ENCODE peak calls at places on chromosomes 13 and 19, in ten cellular contexts. One of them, this sample, is unnamed.

GRCh38 chr19:54464044-54464623 is 556 bp upstream of the LENG9 start:
- DNase-seq in stimulated activated CD8-positive, alpha-beta memory T cell treated with anti-CD3 and anti-CD28 coated beads, Interleukin-2, amount 100 ng/mL, for 1 hour: peak; percentile 64
- DNase-seq in HEK293T: peak; percentile 76
- DNase-seq in suprapubic skin: peak; percentile 98
- DNase-seq in right cardiac atrium: peak; percentile 88
- DNase-seq in GM23338: peak; percentile 100
- DNase-seq in bronchial epithelial cell: peak; percentile 98
- DNase-seq in NCI-H1694 treated with DMSO at 0.1 percent for 48 hours: peak; percentile 78
- DNase-seq in GM12891: no peak
- DNase-seq in NCI-H748 treated with DMSO at 0.1 percent for 48 hours: peak; percentile 98
- DNase-seq in this sample: peak; percentile 50

GRCh38 chr13:100518394-100519062 is 70.1 kb downstream of the GGACT start:
- DNase-seq in right cardiac atrium: no peak
- DNase-seq in stimulated activated CD8-positive, alpha-beta memory T cell treated with anti-CD3 and anti-CD28 coated beads, Interleukin-2, amount 100 ng/mL, for 1 hour: no peak
- DNase-seq in GM23338: no peak
- DNase-seq in bronchial epithelial cell: no peak
- DNase-seq in NCI-H748 treated with DMSO at 0.1 percent for 48 hours: no peak
- DNase-seq in HEK293T: no peak
- DNase-seq in GM12891: no peak
- DNase-seq in NCI-H1694 treated with DMSO at 0.1 percent for 48 hours: no peak
- DNase-seq in suprapubic skin: no peak
- DNase-seq in this sample: no peak

GRCh38 chr13:29547135-29547534 is 48.4 kb downstream of the SLC7A1 start:
- DNase-seq in GM23338: no peak
- DNase-seq in NCI-H1694 treated with DMSO at 0.1 percent for 48 hours: no peak
- DNase-seq in HEK293T: no peak
- DNase-seq in NCI-H748 treated with DMSO at 0.1 percent for 48 hours: no peak
- DNase-seq in suprapubic skin: no peak
- DNase-seq in GM12891: no peak
- DNase-seq in stimulated activated CD8-positive, alpha-beta memory T cell treated with anti-CD3 and anti-CD28 coated beads, Interleukin-2, amount 100 ng/mL, for 1 hour: no peak
- DNase-seq in right cardiac atrium: peak; percentile 32
- DNase-seq in bronchial epithelial cell: no peak
- DNase-seq in this sample: no peak

GRCh38 chr19:17529239-17530158 is 18.1 kb downstream of the PGLS start:
- DNase-seq in NCI-H748 treated with DMSO at 0.1 percent for 48 hours: no peak
- DNase-seq in right cardiac atrium: no peak
- DNase-seq in suprapubic skin: no peak
- DNase-seq in NCI-H1694 treated with DMSO at 0.1 percent for 48 hours: no peak
- DNase-seq in GM23338: no peak
- DNase-seq in stimulated activated CD8-positive, alpha-beta memory T cell treated with anti-CD3 and anti-CD28 coated beads, Interleukin-2, amount 100 ng/mL, for 1 hour: no peak
- DNase-seq in bronchial epithelial cell: no peak
- DNase-seq in GM12891: no peak
- DNase-seq in HEK293T: no peak
- DNase-seq in this sample: no peak

GRCh38 chr19:46611791-46612190 is 10.7 kb downstream of the CALM3 start:
- DNase-seq in HEK293T: no peak
- DNase-seq in GM12891: peak; percentile 12
- DNase-seq in stimulated activated CD8-positive, alpha-beta memory T cell treated with anti-CD3 and anti-CD28 coated beads, Interleukin-2, amount 100 ng/mL, for 1 hour: no peak
- DNase-seq in right cardiac atrium: peak; percentile 13
- DNase-seq in NCI-H748 treated with DMSO at 0.1 percent for 48 hours: no peak
- DNase-seq in GM23338: no peak
- DNase-seq in NCI-H1694 treated with DMSO at 0.1 percent for 48 hours: no peak
- DNase-seq in bronchial epithelial cell: no peak
- DNase-seq in suprapubic skin: no peak
- DNase-seq in this sample: no peak

GRCh38 chr13:72648513-72649065 is 78.8 kb downstream of the MZT1 start:
- DNase-seq in right cardiac atrium: no peak
- DNase-seq in GM12891: no peak
- DNase-seq in stimulated activated CD8-positive, alpha-beta memory T cell treated with anti-CD3 and anti-CD28 coated beads, Interleukin-2, amount 100 ng/mL, for 1 hour: no peak
- DNase-seq in NCI-H1694 treated with DMSO at 0.1 percent for 48 hours: no peak
- DNase-seq in NCI-H748 treated with DMSO at 0.1 percent for 48 hours: peak; percentile 10
- DNase-seq in GM23338: peak; percentile 68
- DNase-seq in suprapubic skin: no peak
- DNase-seq in bronchial epithelial cell: no peak
- DNase-seq in HEK293T: peak; percentile 63
- DNase-seq in this sample: no peak

GRCh38 chr13:111383591-111384440 is 63.4 kb downstream of the TEX29 start:
- DNase-seq in HEK293T: no peak
- DNase-seq in right cardiac atrium: no peak
- DNase-seq in bronchial epithelial cell: no peak
- DNase-seq in NCI-H748 treated with DMSO at 0.1 percent for 48 hours: no peak
- DNase-seq in suprapubic skin: peak; percentile 62
- DNase-seq in stimulated activated CD8-positive, alpha-beta memory T cell treated with anti-CD3 and anti-CD28 coated beads, Interleukin-2, amount 100 ng/mL, for 1 hour: no peak
- DNase-seq in GM12891: no peak
- DNase-seq in NCI-H1694 treated with DMSO at 0.1 percent for 48 hours: no peak
- DNase-seq in GM23338: no peak
- DNase-seq in this sample: no peak

GRCh38 chr19:54137913-54138776 is 583 bp downstream of the CNOT3 start:
- DNase-seq in suprapubic skin: no peak
- DNase-seq in right cardiac atrium: no peak
- DNase-seq in NCI-H1694 treated with DMSO at 0.1 percent for 48 hours: no peak
- DNase-seq in stimulated activated CD8-positive, alpha-beta memory T cell treated with anti-CD3 and anti-CD28 coated beads, Interleukin-2, amount 100 ng/mL, for 1 hour: no peak
- DNase-seq in HEK293T: no peak
- DNase-seq in GM23338: peak; percentile 47
- DNase-seq in bronchial epithelial cell: no peak
- DNase-seq in GM12891: peak; percentile 59
- DNase-seq in NCI-H748 treated with DMSO at 0.1 percent for 48 hours: no peak
- DNase-seq in this sample: no peak

GRCh38 chr13:30224732-30225131 is 82.6 kb downstream of the KATNAL1 start:
- DNase-seq in GM12891: no peak
- DNase-seq in right cardiac atrium: no peak
- DNase-seq in NCI-H1694 treated with DMSO at 0.1 percent for 48 hours: no peak
- DNase-seq in suprapubic skin: no peak
- DNase-seq in HEK293T: no peak
- DNase-seq in GM23338: no peak
- DNase-seq in bronchial epithelial cell: peak; percentile 81
- DNase-seq in NCI-H748 treated with DMSO at 0.1 percent for 48 hours: no peak
- DNase-seq in stimulated activated CD8-positive, alpha-beta memory T cell treated with anti-CD3 and anti-CD28 coated beads, Interleukin-2, amount 100 ng/mL, for 1 hour: no peak
- DNase-seq in this sample: no peak

GRCh38 chr19:8377598-8377997 is 12.6 kb upstream of the RAB11B start:
- DNase-seq in GM12891: no peak
- DNase-seq in HEK293T: no peak
- DNase-seq in right cardiac atrium: no peak
- DNase-seq in NCI-H1694 treated with DMSO at 0.1 percent for 48 hours: no peak
- DNase-seq in NCI-H748 treated with DMSO at 0.1 percent for 48 hours: no peak
- DNase-seq in suprapubic skin: no peak
- DNase-seq in bronchial epithelial cell: no peak
- DNase-seq in GM23338: no peak
- DNase-seq in stimulated activated CD8-positive, alpha-beta memory T cell treated with anti-CD3 and anti-CD28 coated beads, Interleukin-2, amount 100 ng/mL, for 1 hour: no peak
- DNase-seq in this sample: no peak

GRCh38 chr13:44198826-44199225 is 174.8 kb upstream of the SERP2 start:
- DNase-seq in NCI-H748 treated with DMSO at 0.1 percent for 48 hours: no peak
- DNase-seq in bronchial epithelial cell: peak; percentile 56
- DNase-seq in suprapubic skin: no peak
- DNase-seq in right cardiac atrium: no peak
- DNase-seq in GM23338: no peak
- DNase-seq in GM12891: no peak
- DNase-seq in NCI-H1694 treated with DMSO at 0.1 percent for 48 hours: no peak
- DNase-seq in HEK293T: no peak
- DNase-seq in stimulated activated CD8-positive, alpha-beta memory T cell treated with anti-CD3 and anti-CD28 coated beads, Interleukin-2, amount 100 ng/mL, for 1 hour: no peak
- DNase-seq in this sample: no peak

GRCh38 chr13:39362652-39363390 is 240.2 kb downstream of the LHFPL6 start:
- DNase-seq in GM12891: no peak
- DNase-seq in NCI-H748 treated with DMSO at 0.1 percent for 48 hours: no peak
- DNase-seq in bronchial epithelial cell: peak; percentile 51
- DNase-seq in stimulated activated CD8-positive, alpha-beta memory T cell treated with anti-CD3 and anti-CD28 coated beads, Interleukin-2, amount 100 ng/mL, for 1 hour: no peak
- DNase-seq in NCI-H1694 treated with DMSO at 0.1 percent for 48 hours: no peak
- DNase-seq in suprapubic skin: no peak
- DNase-seq in HEK293T: no peak
- DNase-seq in GM23338: no peak
- DNase-seq in right cardiac atrium: no peak
- DNase-seq in this sample: no peak

GRCh38 chr19:43229315-43229714 is 23.9 kb upstream of the PSG4 start:
- DNase-seq in NCI-H748 treated with DMSO at 0.1 percent for 48 hours: no peak
- DNase-seq in suprapubic skin: no peak
- DNase-seq in GM23338: peak; percentile 52
- DNase-seq in NCI-H1694 treated with DMSO at 0.1 percent for 48 hours: no peak
- DNase-seq in right cardiac atrium: no peak
- DNase-seq in GM12891: no peak
- DNase-seq in HEK293T: peak; percentile 22
- DNase-seq in stimulated activated CD8-positive, alpha-beta memory T cell treated with anti-CD3 and anti-CD28 coated beads, Interleukin-2, amount 100 ng/mL, for 1 hour: no peak
- DNase-seq in bronchial epithelial cell: peak; percentile 20
- DNase-seq in this sample: no peak

GRCh38 chr13:61824168-61824567 is 408.5 kb upstream of the PCDH20 start:
- DNase-seq in NCI-H748 treated with DMSO at 0.1 percent for 48 hours: no peak
- DNase-seq in HEK293T: no peak
- DNase-seq in bronchial epithelial cell: no peak
- DNase-seq in suprapubic skin: no peak
- DNase-seq in NCI-H1694 treated with DMSO at 0.1 percent for 48 hours: no peak
- DNase-seq in right cardiac atrium: no peak
- DNase-seq in GM12891: no peak
- DNase-seq in GM23338: no peak
- DNase-seq in stimulated activated CD8-positive, alpha-beta memory T cell treated with anti-CD3 and anti-CD28 coated beads, Interleukin-2, amount 100 ng/mL, for 1 hour: no peak
- DNase-seq in this sample: no peak

GRCh38 chr19:41521860-41522555 is 54.0 kb upstream of the CEACAM21 start:
- DNase-seq in NCI-H748 treated with DMSO at 0.1 percent for 48 hours: no peak
- DNase-seq in stimulated activated CD8-positive, alpha-beta memory T cell treated with anti-CD3 and anti-CD28 coated beads, Interleukin-2, amount 100 ng/mL, for 1 hour: peak; percentile 31
- DNase-seq in suprapubic skin: no peak
- DNase-seq in GM12891: no peak
- DNase-seq in NCI-H1694 treated with DMSO at 0.1 percent for 48 hours: no peak
- DNase-seq in bronchial epithelial cell: no peak
- DNase-seq in HEK293T: peak; percentile 21
- DNase-seq in right cardiac atrium: no peak
- DNase-seq in GM23338: peak; percentile 51
- DNase-seq in this sample: no peak

GRCh38 chr19:55703790-55704215 is 28.8 kb downstream of the EPN1 start:
- DNase-seq in NCI-H1694 treated with DMSO at 0.1 percent for 48 hours: peak; percentile 8
- DNase-seq in bronchial epithelial cell: no peak
- DNase-seq in GM23338: peak; percentile 86
- DNase-seq in stimulated activated CD8-positive, alpha-beta memory T cell treated with anti-CD3 and anti-CD28 coated beads, Interleukin-2, amount 100 ng/mL, for 1 hour: peak; percentile 22
- DNase-seq in NCI-H748 treated with DMSO at 0.1 percent for 48 hours: no peak
- DNase-seq in right cardiac atrium: peak; percentile 42
- DNase-seq in HEK293T: peak; percentile 39
- DNase-seq in GM12891: no peak
- DNase-seq in suprapubic skin: no peak
- DNase-seq in this sample: no peak

GRCh38 chr19:50854636-50855410 is at the start of gene KLK3:
- DNase-seq in stimulated activated CD8-positive, alpha-beta memory T cell treated with anti-CD3 and anti-CD28 coated beads, Interleukin-2, amount 100 ng/mL, for 1 hour: no peak
- DNase-seq in NCI-H1694 treated with DMSO at 0.1 percent for 48 hours: no peak
- DNase-seq in right cardiac atrium: no peak
- DNase-seq in HEK293T: no peak
- DNase-seq in suprapubic skin: no peak
- DNase-seq in GM23338: no peak
- DNase-seq in bronchial epithelial cell: no peak
- DNase-seq in NCI-H748 treated with DMSO at 0.1 percent for 48 hours: no peak
- DNase-seq in GM12891: no peak
- DNase-seq in this sample: no peak

GRCh38 chr19:12453495-12453894 is 12.7 kb upstream of the ZNF443 start:
- DNase-seq in bronchial epithelial cell: peak; percentile 40
- DNase-seq in right cardiac atrium: no peak
- DNase-seq in GM12891: no peak
- DNase-seq in GM23338: peak; percentile 32
- DNase-seq in stimulated activated CD8-positive, alpha-beta memory T cell treated with anti-CD3 and anti-CD28 coated beads, Interleukin-2, amount 100 ng/mL, for 1 hour: no peak
- DNase-seq in NCI-H1694 treated with DMSO at 0.1 percent for 48 hours: no peak
- DNase-seq in suprapubic skin: no peak
- DNase-seq in NCI-H748 treated with DMSO at 0.1 percent for 48 hours: peak; percentile 15
- DNase-seq in HEK293T: no peak
- DNase-seq in this sample: no peak

GRCh38 chr13:47621931-47622330 is 379.1 kb downstream of the SUCLA2 start:
- DNase-seq in HEK293T: no peak
- DNase-seq in suprapubic skin: no peak
- DNase-seq in GM12891: no peak
- DNase-seq in GM23338: no peak
- DNase-seq in bronchial epithelial cell: peak; percentile 11
- DNase-seq in right cardiac atrium: no peak
- DNase-seq in stimulated activated CD8-positive, alpha-beta memory T cell treated with anti-CD3 and anti-CD28 coated beads, Interleukin-2, amount 100 ng/mL, for 1 hour: no peak
- DNase-seq in NCI-H1694 treated with DMSO at 0.1 percent for 48 hours: no peak
- DNase-seq in NCI-H748 treated with DMSO at 0.1 percent for 48 hours: no peak
- DNase-seq in this sample: peak; percentile 17

GRCh38 chr13:42924290-42924803 is 67.7 kb downstream of the EPSTI1 start:
- DNase-seq in NCI-H748 treated with DMSO at 0.1 percent for 48 hours: no peak
- DNase-seq in suprapubic skin: no peak
- DNase-seq in NCI-H1694 treated with DMSO at 0.1 percent for 48 hours: no peak
- DNase-seq in right cardiac atrium: no peak
- DNase-seq in HEK293T: no peak
- DNase-seq in stimulated activated CD8-positive, alpha-beta memory T cell treated with anti-CD3 and anti-CD28 coated beads, Interleukin-2, amount 100 ng/mL, for 1 hour: no peak
- DNase-seq in bronchial epithelial cell: no peak
- DNase-seq in GM12891: no peak
- DNase-seq in GM23338: no peak
- DNase-seq in this sample: no peak

GRCh38 chr13:67229438-67230242 is 496 bp downstream of the PCDH9 start:
- DNase-seq in NCI-H1694 treated with DMSO at 0.1 percent for 48 hours: no peak
- DNase-seq in bronchial epithelial cell: peak; percentile 17
- DNase-seq in stimulated activated CD8-positive, alpha-beta memory T cell treated with anti-CD3 and anti-CD28 coated beads, Interleukin-2, amount 100 ng/mL, for 1 hour: no peak
- DNase-seq in HEK293T: peak; percentile 55
- DNase-seq in NCI-H748 treated with DMSO at 0.1 percent for 48 hours: peak; percentile 69
- DNase-seq in suprapubic skin: no peak
- DNase-seq in GM23338: peak; percentile 10
- DNase-seq in right cardiac atrium: no peak
- DNase-seq in GM12891: no peak
- DNase-seq in this sample: no peak

GRCh38 chr13:97256343-97256783 is 34.2 kb downstream of the MBNL2 start:
- DNase-seq in GM12891: no peak
- DNase-seq in stimulated activated CD8-positive, alpha-beta memory T cell treated with anti-CD3 and anti-CD28 coated beads, Interleukin-2, amount 100 ng/mL, for 1 hour: no peak
- DNase-seq in suprapubic skin: no peak
- DNase-seq in NCI-H1694 treated with DMSO at 0.1 percent for 48 hours: no peak
- DNase-seq in GM23338: no peak
- DNase-seq in NCI-H748 treated with DMSO at 0.1 percent for 48 hours: no peak
- DNase-seq in bronchial epithelial cell: peak; percentile 95
- DNase-seq in right cardiac atrium: no peak
- DNase-seq in HEK293T: no peak
- DNase-seq in this sample: no peak

GRCh38 chr13:59201836-59202235 is 961.9 kb downstream of the DIAPH3 start:
- DNase-seq in bronchial epithelial cell: no peak
- DNase-seq in stimulated activated CD8-positive, alpha-beta memory T cell treated with anti-CD3 and anti-CD28 coated beads, Interleukin-2, amount 100 ng/mL, for 1 hour: no peak
- DNase-seq in NCI-H1694 treated with DMSO at 0.1 percent for 48 hours: no peak
- DNase-seq in right cardiac atrium: no peak
- DNase-seq in suprapubic skin: no peak
- DNase-seq in HEK293T: no peak
- DNase-seq in GM23338: no peak
- DNase-seq in GM12891: no peak
- DNase-seq in NCI-H748 treated with DMSO at 0.1 percent for 48 hours: no peak
- DNase-seq in this sample: no peak

GRCh38 chr13:78593129-78593528 is 10.2 kb downstream of the POU4F1 start:
- DNase-seq in suprapubic skin: no peak
- DNase-seq in GM12891: no peak
- DNase-seq in NCI-H748 treated with DMSO at 0.1 percent for 48 hours: no peak
- DNase-seq in HEK293T: no peak
- DNase-seq in NCI-H1694 treated with DMSO at 0.1 percent for 48 hours: no peak
- DNase-seq in stimulated activated CD8-positive, alpha-beta memory T cell treated with anti-CD3 and anti-CD28 coated beads, Interleukin-2, amount 100 ng/mL, for 1 hour: no peak
- DNase-seq in GM23338: no peak
- DNase-seq in bronchial epithelial cell: no peak
- DNase-seq in right cardiac atrium: no peak
- DNase-seq in this sample: no peak

GRCh38 chr13:59318320-59318930 is 845.3 kb downstream of the DIAPH3 start:
- DNase-seq in right cardiac atrium: peak; percentile 75
- DNase-seq in NCI-H748 treated with DMSO at 0.1 percent for 48 hours: peak; percentile 72
- DNase-seq in stimulated activated CD8-positive, alpha-beta memory T cell treated with anti-CD3 and anti-CD28 coated beads, Interleukin-2, amount 100 ng/mL, for 1 hour: no peak
- DNase-seq in suprapubic skin: no peak
- DNase-seq in NCI-H1694 treated with DMSO at 0.1 percent for 48 hours: peak; percentile 61
- DNase-seq in HEK293T: peak; percentile 43
- DNase-seq in GM23338: peak; percentile 94
- DNase-seq in bronchial epithelial cell: peak; percentile 43
- DNase-seq in GM12891: peak; percentile 4
- DNase-seq in this sample: no peak

GRCh38 chr19:2578391-2578826 is 102.5 kb downstream of the GADD45B start:
- DNase-seq in HEK293T: no peak
- DNase-seq in GM12891: no peak
- DNase-seq in GM23338: peak; percentile 69
- DNase-seq in right cardiac atrium: no peak
- DNase-seq in NCI-H1694 treated with DMSO at 0.1 percent for 48 hours: no peak
- DNase-seq in stimulated activated CD8-positive, alpha-beta memory T cell treated with anti-CD3 and anti-CD28 coated beads, Interleukin-2, amount 100 ng/mL, for 1 hour: no peak
- DNase-seq in bronchial epithelial cell: no peak
- DNase-seq in NCI-H748 treated with DMSO at 0.1 percent for 48 hours: no peak
- DNase-seq in suprapubic skin: peak; percentile 76
- DNase-seq in this sample: no peak

GRCh38 chr19:38719761-38720558 is 24.3 kb downstream of the CAPN12 start:
- DNase-seq in NCI-H748 treated with DMSO at 0.1 percent for 48 hours: no peak
- DNase-seq in suprapubic skin: no peak
- DNase-seq in bronchial epithelial cell: no peak
- DNase-seq in GM12891: no peak
- DNase-seq in NCI-H1694 treated with DMSO at 0.1 percent for 48 hours: no peak
- DNase-seq in right cardiac atrium: no peak
- DNase-seq in stimulated activated CD8-positive, alpha-beta memory T cell treated with anti-CD3 and anti-CD28 coated beads, Interleukin-2, amount 100 ng/mL, for 1 hour: no peak
- DNase-seq in GM23338: no peak
- DNase-seq in HEK293T: no peak
- DNase-seq in this sample: peak; percentile 25

GRCh38 chr13:99559560-99559959 is 58.3 kb downstream of the TM9SF2 start:
- DNase-seq in suprapubic skin: no peak
- DNase-seq in right cardiac atrium: no peak
- DNase-seq in HEK293T: no peak
- DNase-seq in NCI-H748 treated with DMSO at 0.1 percent for 48 hours: no peak
- DNase-seq in stimulated activated CD8-positive, alpha-beta memory T cell treated with anti-CD3 and anti-CD28 coated beads, Interleukin-2, amount 100 ng/mL, for 1 hour: no peak
- DNase-seq in GM23338: no peak
- DNase-seq in NCI-H1694 treated with DMSO at 0.1 percent for 48 hours: no peak
- DNase-seq in GM12891: no peak
- DNase-seq in bronchial epithelial cell: no peak
- DNase-seq in this sample: no peak